ENCODE peak calls at places on chromosomes 2 and 18, in four cellular contexts. One of them, this sample, is unnamed.

GRCh38 chr2:119710281-119710680 is 31.3 kb downstream of the TMEM177 start:
- DNase-seq in cardiac muscle cell: no peak
- DNase-seq in mucosa of descending colon: no peak
- DNase-seq in left ventricle myocardium inferior: no peak
- DNase-seq in this sample: no peak

GRCh38 chr2:238100821-238101771 is 956 bp downstream of the ESPNL start:
- DNase-seq in cardiac muscle cell: no peak
- DNase-seq in left ventricle myocardium inferior: no peak
- DNase-seq in mucosa of descending colon: no peak
- DNase-seq in this sample: peak; percentile 12

GRCh38 chr2:70007151-70007550 is 45.7 kb upstream of the ASPRV1 start:
- DNase-seq in cardiac muscle cell: no peak
- DNase-seq in mucosa of descending colon: no peak
- DNase-seq in left ventricle myocardium inferior: no peak
- DNase-seq in this sample: no peak

GRCh38 chr18:3104190-3105054 is 91.5 kb upstream of the LPIN2 start:
- DNase-seq in cardiac muscle cell: peak; percentile 62
- DNase-seq in mucosa of descending colon: no peak
- DNase-seq in left ventricle myocardium inferior: no peak
- DNase-seq in this sample: no peak

GRCh38 chr2:121095257-121096080 is 189.5 kb downstream of the TFCP2L1 start:
- DNase-seq in mucosa of descending colon: peak; percentile 85
- DNase-seq in cardiac muscle cell: peak; percentile 78
- DNase-seq in left ventricle myocardium inferior: peak; percentile 62
- DNase-seq in this sample: peak; percentile 75

GRCh38 chr2:86621290-86621943 is 2.2 kb downstream of the RNF103 start:
- DNase-seq in mucosa of descending colon: no peak
- DNase-seq in left ventricle myocardium inferior: no peak
- DNase-seq in cardiac muscle cell: peak; percentile 14
- DNase-seq in this sample: no peak

GRCh38 chr2:180733330-180733729 is 247.1 kb upstream of the UBE2E3 start:
- DNase-seq in mucosa of descending colon: no peak
- DNase-seq in cardiac muscle cell: no peak
- DNase-seq in left ventricle myocardium inferior: no peak
- DNase-seq in this sample: no peak

GRCh38 chr2:44237221-44237620 is 38.1 kb upstream of the SLC3A1 start:
- DNase-seq in mucosa of descending colon: no peak
- DNase-seq in left ventricle myocardium inferior: no peak
- DNase-seq in cardiac muscle cell: no peak
- DNase-seq in this sample: no peak

GRCh38 chr2:42198466-42198865 is 29.3 kb downstream of the EML4 start:
- DNase-seq in cardiac muscle cell: no peak
- DNase-seq in mucosa of descending colon: no peak
- DNase-seq in left ventricle myocardium inferior: no peak
- DNase-seq in this sample: no peak

GRCh38 chr18:62975785-62976184 is 260.4 kb downstream of the PHLPP1 start:
- DNase-seq in left ventricle myocardium inferior: no peak
- DNase-seq in cardiac muscle cell: no peak
- DNase-seq in mucosa of descending colon: no peak
- DNase-seq in this sample: no peak

GRCh38 chr2:55014962-55015939 is 35.0 kb downstream of the RTN4 start:
- DNase-seq in mucosa of descending colon: no peak
- DNase-seq in left ventricle myocardium inferior: no peak
- DNase-seq in cardiac muscle cell: peak; percentile 83
- DNase-seq in this sample: no peak

GRCh38 chr2:54329482-54330225 is 73.6 kb upstream of the TSPYL6 start:
- DNase-seq in cardiac muscle cell: peak; percentile 69
- DNase-seq in left ventricle myocardium inferior: no peak
- DNase-seq in mucosa of descending colon: no peak
- DNase-seq in this sample: no peak

GRCh38 chr2:74991977-74992376 is 33.5 kb downstream of the POLE4 start:
- DNase-seq in cardiac muscle cell: peak; percentile 97
- DNase-seq in mucosa of descending colon: no peak
- DNase-seq in left ventricle myocardium inferior: no peak
- DNase-seq in this sample: no peak

GRCh38 chr2:119552902-119553301 is 8.7 kb downstream of the CFAP221 start:
- DNase-seq in left ventricle myocardium inferior: no peak
- DNase-seq in mucosa of descending colon: no peak
- DNase-seq in cardiac muscle cell: no peak
- DNase-seq in this sample: no peak

GRCh38 chr2:85768713-85769112 is 14.9 kb downstream of the ATOH8 start:
- DNase-seq in mucosa of descending colon: no peak
- DNase-seq in cardiac muscle cell: peak; percentile 87
- DNase-seq in left ventricle myocardium inferior: peak; percentile 84
- DNase-seq in this sample: no peak

GRCh38 chr2:215969131-215969841 is 44.1 kb downstream of the MREG start:
- DNase-seq in cardiac muscle cell: no peak
- DNase-seq in left ventricle myocardium inferior: no peak
- DNase-seq in mucosa of descending colon: no peak
- DNase-seq in this sample: no peak

GRCh38 chr18:7575465-7576026 is 8.4 kb downstream of the PTPRM start:
- DNase-seq in left ventricle myocardium inferior: no peak
- DNase-seq in cardiac muscle cell: peak; percentile 39
- DNase-seq in mucosa of descending colon: no peak
- DNase-seq in this sample: no peak

GRCh38 chr2:179555681-179556283 is 291.1 kb upstream of the SESTD1 start:
- DNase-seq in cardiac muscle cell: no peak
- DNase-seq in left ventricle myocardium inferior: no peak
- DNase-seq in mucosa of descending colon: no peak
- DNase-seq in this sample: no peak

GRCh38 chr2:154375625-154376020 is 322.9 kb upstream of the KCNJ3 start:
- DNase-seq in mucosa of descending colon: no peak
- DNase-seq in left ventricle myocardium inferior: no peak
- DNase-seq in cardiac muscle cell: peak; percentile 51
- DNase-seq in this sample: no peak
- TF ChIP-seq CTCF in mucosa of descending colon: no peak
- TF ChIP-seq CTCF in left ventricle myocardium inferior: peak; percentile 46
- TF ChIP-seq CTCF in cardiac muscle cell: no peak
- TF ChIP-seq CTCF in this sample: no peak

DNA sequence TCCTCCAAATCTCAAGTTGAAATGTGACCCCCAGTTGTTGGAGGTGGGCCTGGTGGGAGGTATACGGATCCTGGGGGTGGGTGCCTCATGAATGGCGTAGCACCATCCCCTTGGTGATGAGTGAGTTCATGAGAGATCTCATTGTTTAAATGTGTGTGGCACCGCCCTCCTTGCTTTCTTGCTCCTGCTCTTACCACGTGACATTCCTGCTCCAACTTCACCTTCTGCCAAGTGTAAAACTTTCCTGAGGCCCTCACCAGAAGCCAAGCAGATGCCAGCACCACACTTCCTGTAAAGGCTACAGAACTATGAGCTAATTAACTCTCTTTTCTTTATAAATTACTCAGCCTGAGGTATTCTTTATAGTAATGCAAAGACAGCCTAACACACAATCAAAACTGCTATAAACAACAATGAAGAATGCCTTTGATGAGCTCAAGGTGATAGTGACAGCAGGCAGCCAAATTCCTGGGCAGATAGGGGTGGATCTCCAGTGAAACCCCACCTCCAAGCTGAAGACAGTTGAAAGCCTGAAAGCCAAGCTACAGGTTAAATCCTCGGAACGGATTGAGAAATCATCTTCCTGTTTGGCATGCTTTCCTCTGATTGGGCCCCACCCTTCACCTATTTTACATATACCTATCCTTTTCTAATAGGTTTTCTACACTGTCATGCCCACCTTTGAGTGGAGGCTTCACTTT is 26.9 kb downstream of the MCEE start:
- DNase-seq in cardiac muscle cell: no peak
- DNase-seq in mucosa of descending colon: no peak
- DNase-seq in left ventricle myocardium inferior: no peak
- DNase-seq in this sample: no peak
- H3K4me1 ChIP-seq in cardiac muscle cell: no peaks in the 10 kb centered on the region
- H3K4me1 ChIP-seq in mucosa of descending colon: no peaks in the 10 kb centered on the region
- H3K4me1 ChIP-seq in left ventricle myocardium inferior: no peaks in the 10 kb centered on the region
- H3K4me1 ChIP-seq in this sample: no peaks in the 10 kb centered on the region

GRCh38 chr2:199484927-199485326 is 27.2 kb upstream of the SATB2 start:
- DNase-seq in cardiac muscle cell: no peak
- DNase-seq in left ventricle myocardium inferior: no peak
- DNase-seq in mucosa of descending colon: peak; percentile 68
- DNase-seq in this sample: no peak
- TF ChIP-seq CTCF in cardiac muscle cell: no peak
- TF ChIP-seq CTCF in left ventricle myocardium inferior: no peak
- TF ChIP-seq CTCF in mucosa of descending colon: no peak
- TF ChIP-seq CTCF in this sample: no peak

GRCh38 chr2:234976479-234977227 is 24.8 kb downstream of the SH3BP4 start:
- DNase-seq in mucosa of descending colon: no peak
- DNase-seq in cardiac muscle cell: no peak
- DNase-seq in left ventricle myocardium inferior: no peak
- DNase-seq in this sample: no peak

GRCh38 chr2:234978466-234979203 is 26.8 kb downstream of the SH3BP4 start:
- DNase-seq in left ventricle myocardium inferior: no peak
- DNase-seq in mucosa of descending colon: no peak
- DNase-seq in cardiac muscle cell: peak; percentile 46
- DNase-seq in this sample: peak; percentile 46

GRCh38 chr2:234979204-234980167 is 27.7 kb downstream of the SH3BP4 start:
- DNase-seq in mucosa of descending colon: peak; percentile 37
- DNase-seq in left ventricle myocardium inferior: no peak
- DNase-seq in cardiac muscle cell: peak; percentile 62
- DNase-seq in this sample: no peak

GRCh38 chr2:234975611-234976010 is 23.8 kb downstream of the SH3BP4 start:
- DNase-seq in left ventricle myocardium inferior: no peak
- DNase-seq in cardiac muscle cell: no peak
- DNase-seq in mucosa of descending colon: no peak
- DNase-seq in this sample: peak; percentile 1

GRCh38 chr2:234977228-234977679 is 25.4 kb downstream of the SH3BP4 start:
- DNase-seq in mucosa of descending colon: no peak
- DNase-seq in cardiac muscle cell: no peak
- DNase-seq in left ventricle myocardium inferior: no peak
- DNase-seq in this sample: no peak
- H3K4me1 ChIP-seq in mucosa of descending colon: peaks cover 52% of the 10 kb centered on the region
- H3K4me1 ChIP-seq in cardiac muscle cell: peaks cover 35% of the 10 kb centered on the region
- H3K4me1 ChIP-seq in left ventricle myocardium inferior: peaks cover 80% of the 10 kb centered on the region
- H3K4me1 ChIP-seq in this sample: peaks cover 19% of the 10 kb centered on the region

GRCh38 chr2:203886579-203887230 is 19.1 kb downstream of the CTLA4 start:
- DNase-seq in left ventricle myocardium inferior: no peak
- DNase-seq in cardiac muscle cell: no peak
- DNase-seq in mucosa of descending colon: no peak
- DNase-seq in this sample: no peak
- TF ChIP-seq CTCF in left ventricle myocardium inferior: no peak
- TF ChIP-seq CTCF in cardiac muscle cell: no peak
- TF ChIP-seq CTCF in mucosa of descending colon: no peak
- TF ChIP-seq CTCF in this sample: no peak

DNA sequence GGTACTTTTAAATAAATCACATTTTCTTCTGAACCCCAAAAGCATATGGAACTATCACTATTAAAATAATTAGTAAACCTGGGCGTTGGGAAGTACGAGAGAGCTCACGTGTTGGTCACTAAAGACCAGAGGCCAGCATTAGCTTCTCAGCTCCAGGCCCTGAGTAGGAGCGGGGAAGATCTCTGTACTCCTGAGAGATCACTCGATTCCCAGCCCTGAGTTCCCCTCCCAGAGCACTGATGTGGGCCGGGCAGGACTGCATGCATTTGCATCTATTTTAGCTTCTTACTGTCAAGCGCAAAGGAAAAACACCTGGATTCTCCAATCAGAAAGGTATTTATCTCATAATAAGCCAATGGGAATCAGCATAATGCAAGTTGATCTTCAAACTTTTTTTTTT is 6.2 kb downstream of the PXDN start:
- DNase-seq in mucosa of descending colon: no peak
- DNase-seq in left ventricle myocardium inferior: no peak
- DNase-seq in cardiac muscle cell: no peak
- DNase-seq in this sample: no peak
- H3K4me1 ChIP-seq in mucosa of descending colon: peaks cover 3% of the 10 kb centered on the region
- H3K4me1 ChIP-seq in left ventricle myocardium inferior: peaks cover 70% of the 10 kb centered on the region
- H3K4me1 ChIP-seq in cardiac muscle cell: no peaks in the 10 kb centered on the region
- H3K4me1 ChIP-seq in this sample: peaks cover 11% of the 10 kb centered on the region

DNA sequence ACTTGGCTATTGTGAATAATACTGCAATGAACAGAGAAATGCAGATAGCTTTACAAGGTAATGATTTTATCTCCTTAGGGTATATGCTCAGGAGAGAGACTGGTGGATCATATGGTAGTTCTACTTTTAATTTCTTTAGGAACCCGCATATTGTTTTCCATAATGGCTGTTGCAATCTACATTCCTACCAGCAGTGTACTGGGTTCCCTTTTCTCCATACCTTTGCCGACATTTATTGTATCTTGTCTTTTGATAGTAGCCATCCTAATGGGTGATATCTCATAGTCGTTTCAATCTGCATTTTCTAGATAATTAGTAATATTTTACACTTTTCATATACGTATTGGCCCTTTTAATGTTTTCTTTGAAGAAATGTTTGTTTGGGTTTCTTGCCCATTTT is 702.9 kb upstream of the ACVR2A start:
- DNase-seq in mucosa of descending colon: no peak
- DNase-seq in left ventricle myocardium inferior: no peak
- DNase-seq in cardiac muscle cell: no peak
- DNase-seq in this sample: no peak
- TF ChIP-seq CTCF in mucosa of descending colon: no peak
- TF ChIP-seq CTCF in left ventricle myocardium inferior: no peak
- TF ChIP-seq CTCF in cardiac muscle cell: peak; percentile 18
- TF ChIP-seq CTCF in this sample: no peak